ENCODE peak calls at places on chromosomes 13 and 19, in four cellular contexts. O is KG1; R is stimulated activated CD4-positive, alpha-beta T cell treated with anti-CD3 and anti-CD28 coated beads, Interleukin-15, amount 100 ng/mL, for 24 hours; Z is activated CD4-positive, alpha-beta memory T cell treated with anti-CD3 and anti-CD28 coated beads for 36 hours. F is an unnamed sample.

GRCh38 chr19:10026744-10027143 is 13.5 kb downstream of the RDH8 start:
- DNase-seq in R (no peak), Z (no peak), O (no peak), F (no peak)

GRCh38 chr19:13033819-13034611 is 38.7 kb downstream of the NFIX start:
- DNase-seq in Z (peak; percentile 60), O (no peak), R (peak; percentile 69), F (peak; percentile 63)

GRCh38 chr19:12796146-12797071 is 5.1 kb downstream of the JUNB start:
- DNase-seq in Z (peak; percentile 84), O (peak; percentile 79), R (peak; percentile 84), F (peak; percentile 82)

GRCh38 chr13:76004411-76004810 is 368.3 kb downstream of the LMO7 start:
- DNase-seq in O (no peak), R (no peak), Z (no peak), F (no peak)

GRCh38 chr13:25330541-25330940 is 29.1 kb downstream of the NUP58 start:
- DNase-seq in Z (no peak), O (no peak), R (no peak), F (no peak)

GRCh38 chr19:48501961-48502719 is 9.5 kb downstream of the LMTK3 start:
- DNase-seq in O (no peak), R (peak; percentile 81), Z (peak; percentile 85), F (peak; percentile 79)

GRCh38 chr13:36918246-36919060 is 1.6 kb downstream of the SMAD9 start:
- DNase-seq in Z (no peak), R (no peak), O (no peak), F (no peak)

GRCh38 chr13:106484084-106484754 is 51.2 kb downstream of the EFNB2 start:
- DNase-seq in O (no peak), Z (no peak), R (no peak), F (no peak)

GRCh38 chr19:30997222-30997621 is 352.0 kb downstream of the TSHZ3 start:
- DNase-seq in R (no peak), Z (no peak), O (no peak), F (no peak)

GRCh38 chr19:53915000-53915399 is 5.9 kb downstream of the CACNG7 start:
- DNase-seq in O (no peak), R (no peak), Z (no peak), F (no peak)